ENCODE peak calls at places on chromosomes 3 and 15, in eight cellular contexts. One of them, this sample, is unnamed.

GRCh38 chr3:179266701-179267211 is 15.8 kb upstream of the KCNMB3 start:
- DNase-seq in PC-9: no peak
- DNase-seq in kidney: peak
- DNase-seq in foreskin fibroblast: no peak
- DNase-seq in uterus: no peak
- DNase-seq in GM23248: no peak
- DNase-seq in OCI-LY7: peak
- DNase-seq in naive thymus-derived CD4-positive, alpha-beta T cell: no peak
- DNase-seq in this sample: no peak

GRCh38 chr3:138397983-138398382 is 36.4 kb upstream of the ESYT3 start:
- DNase-seq in PC-9: no peak
- DNase-seq in kidney: no peak
- DNase-seq in foreskin fibroblast: peak
- DNase-seq in uterus: no peak
- DNase-seq in GM23248: no peak
- DNase-seq in OCI-LY7: no peak
- DNase-seq in naive thymus-derived CD4-positive, alpha-beta T cell: no peak
- DNase-seq in this sample: no peak

GRCh38 chr3:23019596-23020300 is 183.4 kb upstream of the UBE2E2 start:
- DNase-seq in PC-9: peak
- DNase-seq in kidney: no peak
- DNase-seq in foreskin fibroblast: no peak
- DNase-seq in uterus: no peak
- DNase-seq in GM23248: no peak
- DNase-seq in OCI-LY7: no peak
- DNase-seq in naive thymus-derived CD4-positive, alpha-beta T cell: no peak
- DNase-seq in this sample: no peak

GRCh38 chr3:115227046-115227445 is 80.0 kb upstream of the ZBTB20 start:
- DNase-seq in PC-9: no peak
- DNase-seq in kidney: no peak
- DNase-seq in foreskin fibroblast: peak
- DNase-seq in uterus: no peak
- DNase-seq in GM23248: peak
- DNase-seq in OCI-LY7: no peak
- DNase-seq in naive thymus-derived CD4-positive, alpha-beta T cell: no peak
- DNase-seq in this sample: no peak

GRCh38 chr3:146161725-146162047 is 702 bp upstream of the PLOD2 start:
- DNase-seq in PC-9: no peak
- DNase-seq in kidney: peak
- DNase-seq in foreskin fibroblast: peak
- DNase-seq in uterus: peak
- DNase-seq in GM23248: peak
- DNase-seq in OCI-LY7: no peak
- DNase-seq in naive thymus-derived CD4-positive, alpha-beta T cell: no peak
- DNase-seq in this sample: no peak

GRCh38 chr3:120823156-120823555 is 80.6 kb downstream of the GTF2E1 start:
- DNase-seq in PC-9: no peak
- DNase-seq in kidney: no peak
- DNase-seq in foreskin fibroblast: no peak
- DNase-seq in uterus: no peak
- DNase-seq in GM23248: peak
- DNase-seq in OCI-LY7: no peak
- DNase-seq in naive thymus-derived CD4-positive, alpha-beta T cell: no peak
- DNase-seq in this sample: no peak

GRCh38 chr15:80562033-80562432 is 133.1 kb upstream of the ABHD17C start:
- DNase-seq in PC-9: no peak
- DNase-seq in kidney: no peak
- DNase-seq in foreskin fibroblast: peak
- DNase-seq in uterus: no peak
- DNase-seq in GM23248: peak
- DNase-seq in OCI-LY7: no peak
- DNase-seq in naive thymus-derived CD4-positive, alpha-beta T cell: no peak
- DNase-seq in this sample: no peak

GRCh38 chr3:126142652-126143051 is 37.7 kb downstream of the ALDH1L1 start:
- DNase-seq in PC-9: no peak
- DNase-seq in kidney: no peak
- DNase-seq in foreskin fibroblast: no peak
- DNase-seq in uterus: no peak
- DNase-seq in GM23248: no peak
- DNase-seq in OCI-LY7: no peak
- DNase-seq in naive thymus-derived CD4-positive, alpha-beta T cell: no peak
- DNase-seq in this sample: no peak

GRCh38 chr3:49276475-49277356 is at the start of gene C3orf62:
- DNase-seq in PC-9: no peak
- DNase-seq in kidney: peak
- DNase-seq in foreskin fibroblast: peak
- DNase-seq in uterus: peak
- DNase-seq in GM23248: peak
- DNase-seq in OCI-LY7: no peak
- DNase-seq in naive thymus-derived CD4-positive, alpha-beta T cell: peak
- DNase-seq in this sample: peak

GRCh38 chr15:58292761-58293175 is 139.0 kb upstream of the LIPC start:
- DNase-seq in PC-9: no peak
- DNase-seq in kidney: no peak
- DNase-seq in foreskin fibroblast: no peak
- DNase-seq in uterus: no peak
- DNase-seq in GM23248: no peak
- DNase-seq in OCI-LY7: no peak
- DNase-seq in naive thymus-derived CD4-positive, alpha-beta T cell: no peak
- DNase-seq in this sample: no peak

GRCh38 chr15:46442901-46443590 is 808.2 kb downstream of the SQOR start:
- DNase-seq in PC-9: no peak
- DNase-seq in kidney: no peak
- DNase-seq in foreskin fibroblast: peak
- DNase-seq in uterus: no peak
- DNase-seq in GM23248: peak
- DNase-seq in OCI-LY7: no peak
- DNase-seq in naive thymus-derived CD4-positive, alpha-beta T cell: no peak
- DNase-seq in this sample: no peak

GRCh38 chr15:48579945-48580671 is 65.4 kb downstream of the FBN1 start:
- DNase-seq in PC-9: no peak
- DNase-seq in kidney: no peak
- DNase-seq in foreskin fibroblast: no peak
- DNase-seq in uterus: no peak
- DNase-seq in GM23248: peak
- DNase-seq in OCI-LY7: no peak
- DNase-seq in naive thymus-derived CD4-positive, alpha-beta T cell: no peak
- DNase-seq in this sample: no peak

GRCh38 chr15:99118801-99119546 is 14.1 kb downstream of the SYNM start:
- DNase-seq in PC-9: no peak
- DNase-seq in kidney: peak
- DNase-seq in foreskin fibroblast: no peak
- DNase-seq in uterus: no peak
- DNase-seq in GM23248: no peak
- DNase-seq in OCI-LY7: no peak
- DNase-seq in naive thymus-derived CD4-positive, alpha-beta T cell: no peak
- DNase-seq in this sample: no peak

GRCh38 chr15:63430766-63431451 is 49.3 kb upstream of the CA12 start:
- DNase-seq in PC-9: no peak
- DNase-seq in kidney: no peak
- DNase-seq in foreskin fibroblast: no peak
- DNase-seq in uterus: no peak
- DNase-seq in GM23248: peak
- DNase-seq in OCI-LY7: no peak
- DNase-seq in naive thymus-derived CD4-positive, alpha-beta T cell: no peak
- DNase-seq in this sample: no peak

GRCh38 chr15:40330368-40330836 is 6.9 kb downstream of the INAFM2 start:
- DNase-seq in PC-9: no peak
- DNase-seq in kidney: peak
- DNase-seq in foreskin fibroblast: peak
- DNase-seq in uterus: peak
- DNase-seq in GM23248: peak
- DNase-seq in OCI-LY7: no peak
- DNase-seq in naive thymus-derived CD4-positive, alpha-beta T cell: no peak
- DNase-seq in this sample: no peak

GRCh38 chr3:143736651-143737050 is 111.6 kb downstream of the SLC9A9 start:
- DNase-seq in PC-9: no peak
- DNase-seq in kidney: no peak
- DNase-seq in foreskin fibroblast: peak
- DNase-seq in uterus: no peak
- DNase-seq in GM23248: peak
- DNase-seq in OCI-LY7: no peak
- DNase-seq in naive thymus-derived CD4-positive, alpha-beta T cell: no peak
- DNase-seq in this sample: no peak

GRCh38 chr15:89812847-89813320 is 1.8 kb downstream of the ANPEP start:
- DNase-seq in PC-9: no peak
- DNase-seq in kidney: no peak
- DNase-seq in foreskin fibroblast: no peak
- DNase-seq in uterus: no peak
- DNase-seq in GM23248: no peak
- DNase-seq in OCI-LY7: no peak
- DNase-seq in naive thymus-derived CD4-positive, alpha-beta T cell: no peak
- DNase-seq in this sample: no peak

GRCh38 chr3:39961404-39961693 is 151.9 kb downstream of the MYRIP start:
- DNase-seq in PC-9: no peak
- DNase-seq in kidney: no peak
- DNase-seq in foreskin fibroblast: peak
- DNase-seq in uterus: no peak
- DNase-seq in GM23248: peak
- DNase-seq in OCI-LY7: no peak
- DNase-seq in naive thymus-derived CD4-positive, alpha-beta T cell: no peak
- DNase-seq in this sample: no peak

GRCh38 chr15:66115568-66116206 is 137.9 kb downstream of the MEGF11 start:
- DNase-seq in PC-9: no peak
- DNase-seq in kidney: peak
- DNase-seq in foreskin fibroblast: no peak
- DNase-seq in uterus: no peak
- DNase-seq in GM23248: no peak
- DNase-seq in OCI-LY7: peak
- DNase-seq in naive thymus-derived CD4-positive, alpha-beta T cell: peak
- DNase-seq in this sample: no peak

GRCh38 chr3:105367406-105368213 is 901 bp downstream of the ALCAM start:
- DNase-seq in PC-9: peak
- DNase-seq in kidney: peak
- DNase-seq in foreskin fibroblast: peak
- DNase-seq in uterus: peak
- DNase-seq in GM23248: peak
- DNase-seq in OCI-LY7: peak
- DNase-seq in naive thymus-derived CD4-positive, alpha-beta T cell: peak
- DNase-seq in this sample: peak

DNA sequence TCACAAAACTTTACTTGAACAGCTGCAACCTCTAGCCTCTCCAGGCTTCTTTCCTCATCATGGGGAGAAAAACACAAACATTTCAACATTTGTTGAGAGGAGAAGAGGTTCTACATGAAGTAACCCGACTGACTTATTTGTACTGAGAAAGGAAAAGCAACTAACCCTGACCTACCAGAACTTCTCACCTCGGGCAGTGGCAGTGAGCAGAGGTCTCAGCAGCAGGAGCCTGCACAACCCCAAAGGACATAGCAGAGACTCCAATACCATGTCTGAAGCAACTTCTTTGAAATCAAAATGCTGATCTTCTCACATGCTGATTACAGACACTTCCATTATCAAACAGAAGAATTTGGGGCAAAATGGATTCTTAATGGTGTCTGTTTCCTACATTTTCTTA is 1085.6 kb upstream of the CFAP20DC start:
- DNase-seq in PC-9: no peak
- DNase-seq in kidney: no peak
- DNase-seq in foreskin fibroblast: no peak
- DNase-seq in uterus: no peak
- DNase-seq in GM23248: no peak
- DNase-seq in OCI-LY7: no peak
- DNase-seq in naive thymus-derived CD4-positive, alpha-beta T cell: no peak
- DNase-seq in this sample: no peak
- H3K4me3 ChIP-seq in PC-9: no peak
- H3K4me3 ChIP-seq in kidney: no peak
- H3K4me3 ChIP-seq in foreskin fibroblast: no peak
- H3K4me3 ChIP-seq in uterus: no peak
- H3K4me3 ChIP-seq in GM23248: no peak
- H3K4me3 ChIP-seq in OCI-LY7: no peak
- H3K4me3 ChIP-seq in naive thymus-derived CD4-positive, alpha-beta T cell: no peak
- H3K4me3 ChIP-seq in this sample: no peak

GRCh38 chr3:28916713-28917499 is 364.0 kb upstream of the RBMS3 start:
- DNase-seq in PC-9: no peak
- DNase-seq in kidney: peak
- DNase-seq in foreskin fibroblast: peak
- DNase-seq in uterus: peak
- DNase-seq in GM23248: peak
- DNase-seq in OCI-LY7: peak
- DNase-seq in naive thymus-derived CD4-positive, alpha-beta T cell: peak
- DNase-seq in this sample: peak
- H3K4me3 ChIP-seq in PC-9: no peak
- H3K4me3 ChIP-seq in kidney: no peak
- H3K4me3 ChIP-seq in foreskin fibroblast: peak
- H3K4me3 ChIP-seq in uterus: no peak
- H3K4me3 ChIP-seq in GM23248: peak
- H3K4me3 ChIP-seq in OCI-LY7: no peak
- H3K4me3 ChIP-seq in naive thymus-derived CD4-positive, alpha-beta T cell: no peak
- H3K4me3 ChIP-seq in this sample: peak

GRCh38 chr15:78340243-78341056 is at the start of gene CRABP1:
- DNase-seq in PC-9: no peak
- DNase-seq in kidney: peak
- DNase-seq in foreskin fibroblast: no peak
- DNase-seq in uterus: no peak
- DNase-seq in GM23248: no peak
- DNase-seq in OCI-LY7: no peak
- DNase-seq in naive thymus-derived CD4-positive, alpha-beta T cell: no peak
- DNase-seq in this sample: no peak
- H3K4me3 ChIP-seq in PC-9: no peak
- H3K4me3 ChIP-seq in kidney: peak
- H3K4me3 ChIP-seq in foreskin fibroblast: no peak
- H3K4me3 ChIP-seq in uterus: no peak
- H3K4me3 ChIP-seq in GM23248: no peak
- H3K4me3 ChIP-seq in OCI-LY7: no peak
- H3K4me3 ChIP-seq in naive thymus-derived CD4-positive, alpha-beta T cell: no peak
- H3K4me3 ChIP-seq in this sample: peak

GRCh38 chr3:13092621-13093339 is 19.6 kb upstream of the IQSEC1 start:
- DNase-seq in PC-9: peak
- DNase-seq in kidney: no peak
- DNase-seq in foreskin fibroblast: no peak
- DNase-seq in uterus: peak
- DNase-seq in GM23248: no peak
- DNase-seq in OCI-LY7: no peak
- DNase-seq in naive thymus-derived CD4-positive, alpha-beta T cell: no peak
- DNase-seq in this sample: no peak
- H3K4me3 ChIP-seq in PC-9: no peak
- H3K4me3 ChIP-seq in kidney: no peak
- H3K4me3 ChIP-seq in foreskin fibroblast: no peak
- H3K4me3 ChIP-seq in uterus: no peak
- H3K4me3 ChIP-seq in GM23248: no peak
- H3K4me3 ChIP-seq in OCI-LY7: no peak
- H3K4me3 ChIP-seq in naive thymus-derived CD4-positive, alpha-beta T cell: no peak
- H3K4me3 ChIP-seq in this sample: no peak

GRCh38 chr3:184262927-184263179 is 1.5 kb upstream of the CAMK2N2 start:
- DNase-seq in PC-9: no peak
- DNase-seq in kidney: peak
- DNase-seq in foreskin fibroblast: no peak
- DNase-seq in uterus: no peak
- DNase-seq in GM23248: no peak
- DNase-seq in OCI-LY7: no peak
- DNase-seq in naive thymus-derived CD4-positive, alpha-beta T cell: no peak
- DNase-seq in this sample: no peak
- H3K4me3 ChIP-seq in PC-9: peak
- H3K4me3 ChIP-seq in kidney: no peak
- H3K4me3 ChIP-seq in foreskin fibroblast: no peak
- H3K4me3 ChIP-seq in uterus: no peak
- H3K4me3 ChIP-seq in GM23248: no peak
- H3K4me3 ChIP-seq in OCI-LY7: no peak
- H3K4me3 ChIP-seq in naive thymus-derived CD4-positive, alpha-beta T cell: peak
- H3K4me3 ChIP-seq in this sample: peak

This sample was measured in dorsolateral prefrontal cortex.